ENCODE peak calls at places on chromosome 14, in nine cellular contexts. Q is BJ; M is fibroblast of lung; W is CD8-positive, alpha-beta T cell; I is uterus; J is mammary epithelial cell; X is hepatocyte; F is lung; L is IMR-90. N is an unnamed sample.
A peak's percentile ranks its signal among the peaks of the same experiment; 100 is the strongest.

GRCh38 chr14:72444701-72445100 is 449.2 kb downstream of the DPF3 start:
- DNase-seq in Q (no peak), M (peak; percentile 76), W (no peak), I (no peak), J (peak; percentile 41), X (no peak), F (no peak), L (peak; percentile 13), N (no peak)

GRCh38 chr14:50122291-50122690 is 5.9 kb upstream of the VCPKMT start:
- DNase-seq in Q (no peak), M (peak; percentile 24), W (no peak), I (no peak), J (no peak), X (no peak), F (no peak), L (no peak), N (no peak)

GRCh38 chr14:105353163-105353562 is 38.6 kb downstream of the PACS2 start:
- DNase-seq in Q (no peak), M (no peak), W (no peak), I (no peak), J (no peak), X (no peak), F (no peak), L (no peak), N (no peak)

GRCh38 chr14:91837076-91837475 is 30.3 kb downstream of the TC2N start:
- DNase-seq in Q (no peak), M (no peak), W (no peak), I (no peak), J (no peak), X (no peak), F (no peak), L (no peak), N (no peak)

GRCh38 chr14:69288001-69288771 is 28.2 kb downstream of the GALNT16 start:
- DNase-seq in Q (peak; percentile 37), M (peak; percentile 75), W (no peak), I (peak; percentile 71), J (no peak), X (no peak), F (no peak), L (peak; percentile 42), N (peak; percentile 15)

GRCh38 chr14:23146423-23146910 is 27.4 kb upstream of the CEBPE start:
- DNase-seq in Q (no peak), M (no peak), W (no peak), I (no peak), J (no peak), X (no peak), F (no peak), L (no peak), N (no peak)

GRCh38 chr14:69573205-69573840 is 1.3 kb downstream of the CCDC177 start:
- DNase-seq in Q (no peak), M (no peak), W (no peak), I (no peak), J (no peak), X (no peak), F (no peak), L (no peak), N (no peak)

GRCh38 chr14:97458302-97459137 is 661.3 kb downstream of the VRK1 start:
- DNase-seq in Q (no peak), M (no peak), W (peak; percentile 84), I (no peak), J (no peak), X (peak; percentile 69), F (no peak), L (no peak), N (no peak)

GRCh38 chr14:95339301-95339865 is 19.7 kb upstream of the CLMN start:
- DNase-seq in Q (no peak), M (no peak), W (no peak), I (no peak), J (no peak), X (no peak), F (no peak), L (no peak), N (no peak)

GRCh38 chr14:101186544-101186943 is 283.0 kb upstream of the RTL1 start:
- DNase-seq in Q (no peak), M (no peak), W (no peak), I (no peak), J (no peak), X (no peak), F (peak; percentile 10), L (no peak), N (no peak)

GRCh38 chr14:49460647-49461046 is 125.5 kb downstream of the RPS29 start:
- DNase-seq in Q (no peak), M (no peak), W (no peak), I (no peak), J (no peak), X (no peak), F (no peak), L (no peak), N (no peak)

GRCh38 chr14:69398818-69399210 is 322 bp downstream of the SLC39A9 start:
- DNase-seq in Q (no peak), M (no peak), W (no peak), I (no peak), J (no peak), X (no peak), F (no peak), L (no peak), N (no peak)

GRCh38 chr14:34797747-34798583 is 77.2 kb downstream of the BAZ1A start:
- DNase-seq in Q (no peak), M (no peak), W (no peak), I (no peak), J (no peak), X (peak; percentile 3), F (no peak), L (no peak), N (no peak)

GRCh38 chr14:69475194-69475818 is 9.2 kb upstream of the PLEKHD1 start:
- DNase-seq in Q (no peak), M (peak; percentile 7), W (no peak), I (no peak), J (peak; percentile 5), X (peak; percentile 7), F (no peak), L (peak; percentile 7), N (no peak)

GRCh38 chr14:36625436-36625835 is 36.2 kb upstream of the PAX9 start:
- DNase-seq in Q (no peak), M (no peak), W (no peak), I (no peak), J (no peak), X (no peak), F (no peak), L (no peak), N (no peak)

GRCh38 chr14:36626150-36626549 is 35.5 kb upstream of the PAX9 start:
- DNase-seq in Q (no peak), M (no peak), W (no peak), I (no peak), J (no peak), X (no peak), F (no peak), L (no peak), N (no peak)

GRCh38 chr14:36627981-36628380 is 33.7 kb upstream of the PAX9 start:
- DNase-seq in Q (no peak), M (no peak), W (no peak), I (no peak), J (no peak), X (no peak), F (no peak), L (no peak), N (no peak)

GRCh38 chr14:36619853-36620252 is 37.4 kb upstream of the NKX2-8 start:
- DNase-seq in Q (no peak), M (no peak), W (no peak), I (no peak), J (peak; percentile 72), X (no peak), F (no peak), L (no peak), N (no peak)

DNA sequence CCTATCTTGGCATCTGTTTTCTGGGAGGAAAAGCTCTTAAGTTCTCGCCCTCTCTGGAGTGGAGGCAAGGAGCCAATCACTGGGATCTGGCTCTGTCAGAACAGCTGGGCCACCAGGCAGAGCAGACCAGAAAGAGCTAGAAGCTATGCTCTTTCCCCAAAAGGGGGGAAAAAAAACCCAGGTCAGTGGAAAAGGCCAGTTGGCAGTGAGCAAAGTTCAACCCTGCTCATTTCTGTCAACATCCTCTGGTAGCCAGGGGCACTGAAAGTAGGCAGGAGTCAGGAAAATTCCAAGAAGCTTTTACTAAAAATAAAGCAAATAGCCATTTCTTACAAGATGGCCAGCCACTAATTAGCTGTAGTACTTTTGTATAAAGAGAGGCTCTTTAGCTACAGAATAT is 36.6 kb upstream of the PAX9 start:
- DNase-seq in Q (no peak), M (no peak), W (no peak), I (no peak), J (no peak), X (no peak), F (no peak), L (no peak), N (no peak)
- H3K27me3 ChIP-seq in Q (no peaks in the 10 kb centered on the region), M (no peaks in the 10 kb centered on the region), W (no peaks in the 10 kb centered on the region), I (peaks cover 4% of the 10 kb centered on the region), J (peaks cover 1% of the 10 kb centered on the region), X (peaks cover 21% of the 10 kb centered on the region), F (no peaks in the 10 kb centered on the region), L (no peaks in the 10 kb centered on the region), N (no peaks in the 10 kb centered on the region)

GRCh38 chr14:76473381-76474263 is 97.7 kb downstream of the ESRRB start:
- DNase-seq in Q (no peak), M (peak; percentile 10), W (no peak), I (no peak), J (no peak), X (no peak), F (no peak), L (peak; percentile 6), N (no peak)
- H3K4me3 ChIP-seq in Q (no peak overlapping the region), M (no peak overlapping the region), W (no peak overlapping the region), I (no peak overlapping the region), J (no peak overlapping the region), X (no peak overlapping the region), F (no peak overlapping the region), L (no peak overlapping the region), N (no peak overlapping the region)

GRCh38 chr14:83120187-83120586 is 1586.5 kb upstream of the SEL1L start:
- DNase-seq in Q (no peak), M (no peak), W (no peak), I (no peak), J (peak; percentile 0), X (no peak), F (no peak), L (peak; percentile 34), N (no peak)
- TF ChIP-seq CTCF in Q (no peak), M (no peak), W (no peak), I (no peak), J (no peak), X (no peak), F (no peak), L (no peak), N (no peak)

GRCh38 chr14:76272774-76273173 is 103.2 kb upstream of the ESRRB start:
- DNase-seq in Q (no peak), M (no peak), W (no peak), I (no peak), J (no peak), X (no peak), F (no peak), L (no peak), N (no peak)

GRCh38 chr14:76273346-76273745 is 102.6 kb upstream of the ESRRB start:
- DNase-seq in Q (no peak), M (no peak), W (no peak), I (no peak), J (no peak), X (no peak), F (no peak), L (no peak), N (no peak)

GRCh38 chr14:76271371-76271770 is 104.6 kb upstream of the ESRRB start:
- DNase-seq in Q (no peak), M (no peak), W (no peak), I (no peak), J (no peak), X (no peak), F (no peak), L (no peak), N (no peak)

GRCh38 chr14:76272349-76272748 is 103.6 kb upstream of the ESRRB start:
- DNase-seq in Q (no peak), M (no peak), W (no peak), I (no peak), J (no peak), X (no peak), F (no peak), L (no peak), N (no peak)

GRCh38 chr14:76274324-76274723 is 101.6 kb upstream of the ESRRB start:
- DNase-seq in Q (no peak), M (no peak), W (no peak), I (no peak), J (no peak), X (no peak), F (no peak), L (no peak), N (no peak)
- H3K27me3 ChIP-seq in Q (no peaks in the 10 kb centered on the region), M (peaks cover 4% of the 10 kb centered on the region), W (no peaks in the 10 kb centered on the region), I (no peaks in the 10 kb centered on the region), J (no peaks in the 10 kb centered on the region), X (peaks cover 7% of the 10 kb centered on the region), F (no peaks in the 10 kb centered on the region), L (no peaks in the 10 kb centered on the region), N (no peaks in the 10 kb centered on the region)

N was measured in AG04450.